ENCODE peak calls at places on chromosomes 4 and X, in five cellular contexts. One of them, this sample, is unnamed.

GRCh38 chrX:374566-374965 is 12.1 kb downstream of the PPP2R3B start:
- DNase-seq in IMR-90: peak
- DNase-seq in HCT116: no peak
- DNase-seq in breast epithelium: no peak
- DNase-seq in A549: no peak
- DNase-seq in this sample: no peak

GRCh38 chr4:170990989-170991589 is 822.1 kb upstream of the GALNTL6 start:
- DNase-seq in A549: no peak
- DNase-seq in HCT116: peak
- DNase-seq in breast epithelium: no peak
- DNase-seq in IMR-90: no peak
- DNase-seq in this sample: no peak

GRCh38 chr4:105951198-105951597 is 55.9 kb downstream of the NPNT start:
- DNase-seq in IMR-90: peak
- DNase-seq in A549: no peak
- DNase-seq in HCT116: no peak
- DNase-seq in breast epithelium: no peak
- DNase-seq in this sample: no peak

GRCh38 chrX:107483976-107484726 is 34.7 kb downstream of the FRMPD3 start:
- DNase-seq in HCT116: no peak
- DNase-seq in A549: no peak
- DNase-seq in IMR-90: no peak
- DNase-seq in breast epithelium: no peak
- DNase-seq in this sample: no peak

GRCh38 chr4:122621010-122621616 is at the start of gene IL21:
- DNase-seq in HCT116: no peak
- DNase-seq in A549: no peak
- DNase-seq in breast epithelium: no peak
- DNase-seq in IMR-90: no peak
- DNase-seq in this sample: no peak

GRCh38 chrX:21375795-21376069 is 1.5 kb downstream of the CNKSR2 start:
- DNase-seq in A549: peak
- DNase-seq in IMR-90: no peak
- DNase-seq in breast epithelium: no peak
- DNase-seq in HCT116: no peak
- DNase-seq in this sample: no peak

GRCh38 chrX:25869761-25870160 is 268.4 kb upstream of the MAGEB18 start:
- DNase-seq in HCT116: no peak
- DNase-seq in breast epithelium: no peak
- DNase-seq in A549: no peak
- DNase-seq in IMR-90: no peak
- DNase-seq in this sample: no peak

GRCh38 chr4:38113136-38113535 is 152.9 kb downstream of the PTTG2 start:
- DNase-seq in HCT116: no peak
- DNase-seq in A549: no peak
- DNase-seq in IMR-90: no peak
- DNase-seq in breast epithelium: no peak
- DNase-seq in this sample: no peak

GRCh38 chr4:88600129-88600849 is 8.0 kb downstream of the HERC3 start:
- DNase-seq in breast epithelium: no peak
- DNase-seq in IMR-90: peak
- DNase-seq in A549: no peak
- DNase-seq in HCT116: no peak
- DNase-seq in this sample: no peak

GRCh38 chrX:1398431-1399340 is 6.8 kb upstream of the SLC25A6 start:
- DNase-seq in HCT116: no peak
- DNase-seq in IMR-90: peak
- DNase-seq in breast epithelium: no peak
- DNase-seq in A549: no peak
- DNase-seq in this sample: no peak

GRCh38 chr4:40881096-40881495 is 131.3 kb downstream of the NSUN7 start:
- DNase-seq in A549: no peak
- DNase-seq in breast epithelium: no peak
- DNase-seq in IMR-90: no peak
- DNase-seq in HCT116: no peak
- DNase-seq in this sample: no peak

GRCh38 chrX:10045327-10046000 is 78.3 kb downstream of the CLDN34 start:
- DNase-seq in HCT116: no peak
- DNase-seq in IMR-90: no peak
- DNase-seq in A549: no peak
- DNase-seq in breast epithelium: no peak
- DNase-seq in this sample: no peak

GRCh38 chr4:76420901-76421581 is at the start of gene CCDC158:
- DNase-seq in HCT116: no peak
- DNase-seq in A549: peak
- DNase-seq in breast epithelium: no peak
- DNase-seq in IMR-90: no peak
- DNase-seq in this sample: no peak

GRCh38 chrX:114800719-114801118 is 216.7 kb downstream of the IL13RA2 start:
- DNase-seq in IMR-90: peak
- DNase-seq in HCT116: peak
- DNase-seq in A549: no peak
- DNase-seq in breast epithelium: no peak
- DNase-seq in this sample: no peak

GRCh38 chr4:107989162-107989536 is 540 bp upstream of the HADH start:
- DNase-seq in HCT116: no peak
- DNase-seq in IMR-90: no peak
- DNase-seq in A549: no peak
- DNase-seq in breast epithelium: no peak
- DNase-seq in this sample: no peak

GRCh38 chr4:130419576-130419975 is 1323.6 kb downstream of the C4orf33 start:
- DNase-seq in HCT116: no peak
- DNase-seq in A549: no peak
- DNase-seq in IMR-90: no peak
- DNase-seq in breast epithelium: no peak
- DNase-seq in this sample: no peak

GRCh38 chr4:55609393-55609821 is 17.4 kb upstream of the PDCL2 start:
- DNase-seq in IMR-90: peak
- DNase-seq in HCT116: no peak
- DNase-seq in A549: no peak
- DNase-seq in breast epithelium: no peak
- DNase-seq in this sample: no peak

GRCh38 chrX:41022579-41022978 is 62.7 kb upstream of the USP9X start:
- DNase-seq in HCT116: peak
- DNase-seq in A549: no peak
- DNase-seq in IMR-90: peak
- DNase-seq in breast epithelium: no peak
- DNase-seq in this sample: no peak

GRCh38 chr4:3305610-3306371 is 13.0 kb downstream of the RGS12 start:
- DNase-seq in breast epithelium: peak
- DNase-seq in IMR-90: peak
- DNase-seq in A549: no peak
- DNase-seq in HCT116: no peak
- DNase-seq in this sample: no peak

GRCh38 chr4:139581096-139581495 is 25.1 kb upstream of the SETD7 start:
- DNase-seq in breast epithelium: no peak
- DNase-seq in IMR-90: no peak
- DNase-seq in HCT116: no peak
- DNase-seq in A549: no peak
- DNase-seq in this sample: no peak

GRCh38 chr4:38856524-38857337 is at the start of gene TLR6:
- DNase-seq in breast epithelium: no peak
- DNase-seq in A549: no peak
- DNase-seq in HCT116: peak
- DNase-seq in IMR-90: peak
- DNase-seq in this sample: no peak

GRCh38 chr4:5685296-5685695 is 23.1 kb downstream of the EVC2 start:
- DNase-seq in IMR-90: no peak
- DNase-seq in breast epithelium: no peak
- DNase-seq in A549: no peak
- DNase-seq in HCT116: no peak
- DNase-seq in this sample: no peak

GRCh38 chrX:10971759-10972158 is 139.4 kb upstream of the HCCS start:
- DNase-seq in breast epithelium: no peak
- DNase-seq in IMR-90: no peak
- DNase-seq in A549: no peak
- DNase-seq in HCT116: no peak
- DNase-seq in this sample: no peak

GRCh38 chr4:82721819-82722423 is 76.7 kb downstream of the SCD5 start:
- DNase-seq in HCT116: peak
- DNase-seq in breast epithelium: no peak
- DNase-seq in IMR-90: peak
- DNase-seq in A549: no peak
- DNase-seq in this sample: no peak

GRCh38 chr4:117429061-117429460 is 343.7 kb upstream of the TRAM1L1 start:
- DNase-seq in HCT116: no peak
- DNase-seq in IMR-90: no peak
- DNase-seq in A549: no peak
- DNase-seq in breast epithelium: no peak
- DNase-seq in this sample: no peak

GRCh38 chr4:138242076-138242829 is at the start of gene SLC7A11:
- DNase-seq in breast epithelium: no peak
- DNase-seq in A549: peak
- DNase-seq in IMR-90: peak
- DNase-seq in HCT116: peak
- DNase-seq in this sample: peak

GRCh38 chr4:26279446-26279845 is 41.4 kb upstream of the RBPJ start:
- DNase-seq in A549: no peak
- DNase-seq in HCT116: no peak
- DNase-seq in IMR-90: no peak
- DNase-seq in breast epithelium: no peak
- DNase-seq in this sample: no peak

GRCh38 chr4:26273308-26273980 is 47.4 kb upstream of the RBPJ start:
- DNase-seq in IMR-90: no peak
- DNase-seq in HCT116: no peak
- DNase-seq in breast epithelium: no peak
- DNase-seq in A549: no peak
- DNase-seq in this sample: no peak

GRCh38 chr4:26272654-26273307 is 48.0 kb upstream of the RBPJ start:
- DNase-seq in A549: no peak
- DNase-seq in HCT116: no peak
- DNase-seq in IMR-90: no peak
- DNase-seq in breast epithelium: no peak
- DNase-seq in this sample: no peak

GRCh38 chr4:26271703-26272102 is 49.1 kb upstream of the RBPJ start:
- DNase-seq in breast epithelium: no peak
- DNase-seq in HCT116: no peak
- DNase-seq in IMR-90: no peak
- DNase-seq in A549: no peak
- DNase-seq in this sample: no peak

DNA sequence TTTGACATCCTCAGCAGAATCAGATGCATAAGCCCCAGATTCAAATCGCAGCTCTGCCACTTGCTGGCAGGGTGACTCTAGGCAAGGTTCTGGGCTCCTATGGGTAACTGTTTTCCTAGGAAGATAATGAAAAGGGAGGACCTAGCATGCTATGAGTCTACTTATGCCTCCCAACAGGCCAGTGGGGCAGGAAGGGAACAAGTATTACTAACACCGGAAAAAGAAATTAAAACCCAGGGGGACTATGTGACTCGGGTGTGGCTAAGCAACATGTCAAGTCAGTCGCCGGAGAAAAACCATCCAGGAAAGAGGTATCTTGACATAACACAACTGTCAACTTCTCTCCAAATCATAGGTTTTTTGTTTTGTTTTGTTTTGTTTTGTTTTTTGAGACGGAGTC is 45.6 kb upstream of the RBPJ start:
- DNase-seq in HCT116: no peak
- DNase-seq in IMR-90: no peak
- DNase-seq in breast epithelium: no peak
- DNase-seq in A549: no peak
- DNase-seq in this sample: no peak
- TF ChIP-seq POLR2A in HCT116: no peak
- TF ChIP-seq POLR2A in IMR-90: no peak
- TF ChIP-seq POLR2A in breast epithelium: no peak
- TF ChIP-seq POLR2A in A549: no peak
- TF ChIP-seq POLR2A in this sample: no peak

DNA sequence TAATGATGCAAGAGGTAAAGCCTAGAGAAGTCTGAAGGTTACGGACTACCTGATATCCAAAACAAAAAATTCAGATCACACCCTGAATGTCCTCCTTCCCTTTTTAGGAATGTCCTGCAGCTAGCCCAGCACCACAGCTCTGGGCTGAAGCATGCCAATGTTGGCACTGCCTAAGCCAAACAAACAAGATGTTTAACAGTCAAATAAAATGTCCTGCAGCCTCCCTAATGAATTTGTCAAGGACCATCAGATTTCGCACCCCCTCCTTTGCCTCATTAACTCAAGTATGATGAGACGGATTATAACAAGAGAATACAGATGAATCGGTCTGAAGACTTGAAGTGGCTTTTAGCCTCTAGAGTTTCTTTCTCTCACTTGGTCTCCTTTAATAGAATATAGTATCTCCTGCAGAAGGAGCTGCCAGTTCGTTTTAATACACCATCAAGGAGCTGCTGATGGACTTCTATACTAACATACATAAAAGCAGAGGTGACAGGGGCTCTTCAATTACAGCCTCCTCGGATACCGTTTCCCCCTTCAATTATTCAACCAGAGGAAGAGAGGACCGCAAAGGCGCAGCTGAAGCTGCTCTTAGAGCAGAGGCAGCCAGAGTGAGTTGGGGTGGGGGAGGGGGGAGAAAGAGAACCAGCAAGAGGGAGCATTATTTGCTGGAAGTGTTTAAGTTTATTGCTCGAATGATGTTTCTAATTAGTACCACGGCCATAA is 3.0 kb upstream of the MAB21L2 start:
- DNase-seq in IMR-90: peak
- DNase-seq in HCT116: no peak
- DNase-seq in A549: no peak
- DNase-seq in breast epithelium: no peak
- DNase-seq in this sample: no peak
- H3K4me3 ChIP-seq in IMR-90: peak
- H3K4me3 ChIP-seq in HCT116: no peak
- H3K4me3 ChIP-seq in A549: no peak
- H3K4me3 ChIP-seq in breast epithelium: no peak
- H3K4me3 ChIP-seq in this sample: peak

GRCh38 chr4:47219586-47219985 is 188.2 kb downstream of the GABRB1 start:
- DNase-seq in A549: no peak
- DNase-seq in HCT116: no peak
- DNase-seq in IMR-90: peak
- DNase-seq in breast epithelium: no peak
- DNase-seq in this sample: no peak

GRCh38 chr4:47218631-47219030 is 187.3 kb downstream of the GABRB1 start:
- DNase-seq in HCT116: no peak
- DNase-seq in breast epithelium: no peak
- DNase-seq in IMR-90: no peak
- DNase-seq in A549: no peak
- DNase-seq in this sample: no peak

GRCh38 chr4:47217291-47217690 is 185.9 kb downstream of the GABRB1 start:
- DNase-seq in A549: no peak
- DNase-seq in breast epithelium: no peak
- DNase-seq in HCT116: no peak
- DNase-seq in IMR-90: no peak
- DNase-seq in this sample: no peak

GRCh38 chr4:47215759-47216158 is 184.4 kb downstream of the GABRB1 start:
- DNase-seq in HCT116: no peak
- DNase-seq in IMR-90: peak
- DNase-seq in A549: no peak
- DNase-seq in breast epithelium: no peak
- DNase-seq in this sample: no peak

GRCh38 chr4:47217884-47218283 is 186.5 kb downstream of the GABRB1 start:
- DNase-seq in IMR-90: no peak
- DNase-seq in HCT116: no peak
- DNase-seq in breast epithelium: no peak
- DNase-seq in A549: no peak
- DNase-seq in this sample: no peak
- TF ChIP-seq POLR2A in IMR-90: no peak
- TF ChIP-seq POLR2A in HCT116: no peak
- TF ChIP-seq POLR2A in breast epithelium: no peak
- TF ChIP-seq POLR2A in A549: no peak
- TF ChIP-seq POLR2A in this sample: no peak

GRCh38 chr4:144808034-144808433 is 162.1 kb downstream of the HHIP start:
- DNase-seq in IMR-90: no peak
- DNase-seq in A549: no peak
- DNase-seq in breast epithelium: no peak
- DNase-seq in HCT116: no peak
- DNase-seq in this sample: no peak

GRCh38 chr4:144809056-144809640 is 163.2 kb downstream of the HHIP start:
- DNase-seq in breast epithelium: no peak
- DNase-seq in HCT116: no peak
- DNase-seq in IMR-90: no peak
- DNase-seq in A549: no peak
- DNase-seq in this sample: no peak
- H3K4me3 ChIP-seq in breast epithelium: no peak
- H3K4me3 ChIP-seq in HCT116: no peak
- H3K4me3 ChIP-seq in IMR-90: no peak
- H3K4me3 ChIP-seq in A549: no peak
- H3K4me3 ChIP-seq in this sample: no peak

This sample was measured in esophagus squamous epithelium.